ENCODE peak calls at places on chromosomes 5 and 9, in ten cellular contexts. One of them, this sample, is unnamed.

GRCh38 chr5:40827479-40827977 is 7.5 kb downstream of the RPL37 start:
- DNase-seq in ecto neural progenitor cell: no peak
- DNase-seq in progenitor cell of endocrine pancreas: no peak
- DNase-seq in DMS153: no peak
- DNase-seq in AML-193: no peak
- DNase-seq in naive thymus-derived CD8-positive, alpha-beta T cell: peak
- DNase-seq in naive thymus-derived CD4-positive, alpha-beta T cell: no peak
- DNase-seq in uterus: no peak
- DNase-seq in HEK293T: no peak
- DNase-seq in GM10248: no peak
- DNase-seq in this sample: no peak

GRCh38 chr5:135329101-135329912 is 69.7 kb downstream of the MACROH2A1 start:
- DNase-seq in ecto neural progenitor cell: no peak
- DNase-seq in progenitor cell of endocrine pancreas: no peak
- DNase-seq in DMS153: no peak
- DNase-seq in AML-193: no peak
- DNase-seq in naive thymus-derived CD8-positive, alpha-beta T cell: no peak
- DNase-seq in naive thymus-derived CD4-positive, alpha-beta T cell: no peak
- DNase-seq in uterus: no peak
- DNase-seq in HEK293T: no peak
- DNase-seq in GM10248: no peak
- DNase-seq in this sample: no peak

GRCh38 chr9:115945009-115945431 is 208.6 kb upstream of the PAPPA start:
- DNase-seq in ecto neural progenitor cell: no peak
- DNase-seq in progenitor cell of endocrine pancreas: no peak
- DNase-seq in DMS153: no peak
- DNase-seq in AML-193: no peak
- DNase-seq in naive thymus-derived CD8-positive, alpha-beta T cell: no peak
- DNase-seq in naive thymus-derived CD4-positive, alpha-beta T cell: no peak
- DNase-seq in uterus: no peak
- DNase-seq in HEK293T: no peak
- DNase-seq in GM10248: no peak
- DNase-seq in this sample: no peak

GRCh38 chr9:128062856-128063831 is 4.0 kb downstream of the NAIF1 start:
- DNase-seq in ecto neural progenitor cell: no peak
- DNase-seq in progenitor cell of endocrine pancreas: no peak
- DNase-seq in DMS153: no peak
- DNase-seq in AML-193: no peak
- DNase-seq in naive thymus-derived CD8-positive, alpha-beta T cell: no peak
- DNase-seq in naive thymus-derived CD4-positive, alpha-beta T cell: no peak
- DNase-seq in uterus: no peak
- DNase-seq in HEK293T: no peak
- DNase-seq in GM10248: no peak
- DNase-seq in this sample: no peak

GRCh38 chr5:10656176-10656830 is 92.4 kb downstream of the ANKRD33B start:
- DNase-seq in ecto neural progenitor cell: no peak
- DNase-seq in progenitor cell of endocrine pancreas: no peak
- DNase-seq in DMS153: no peak
- DNase-seq in AML-193: no peak
- DNase-seq in naive thymus-derived CD8-positive, alpha-beta T cell: no peak
- DNase-seq in naive thymus-derived CD4-positive, alpha-beta T cell: no peak
- DNase-seq in uterus: no peak
- DNase-seq in HEK293T: no peak
- DNase-seq in GM10248: no peak
- DNase-seq in this sample: no peak

GRCh38 chr9:130074391-130075115 is 20.8 kb downstream of the GPR107 start:
- DNase-seq in ecto neural progenitor cell: no peak
- DNase-seq in progenitor cell of endocrine pancreas: no peak
- DNase-seq in DMS153: no peak
- DNase-seq in AML-193: no peak
- DNase-seq in naive thymus-derived CD8-positive, alpha-beta T cell: no peak
- DNase-seq in naive thymus-derived CD4-positive, alpha-beta T cell: no peak
- DNase-seq in uterus: no peak
- DNase-seq in HEK293T: no peak
- DNase-seq in GM10248: no peak
- DNase-seq in this sample: no peak

GRCh38 chr9:118017607-118018122 is 313.5 kb downstream of the TLR4 start:
- DNase-seq in ecto neural progenitor cell: no peak
- DNase-seq in progenitor cell of endocrine pancreas: no peak
- DNase-seq in DMS153: no peak
- DNase-seq in AML-193: no peak
- DNase-seq in naive thymus-derived CD8-positive, alpha-beta T cell: no peak
- DNase-seq in naive thymus-derived CD4-positive, alpha-beta T cell: no peak
- DNase-seq in uterus: no peak
- DNase-seq in HEK293T: no peak
- DNase-seq in GM10248: no peak
- DNase-seq in this sample: no peak

GRCh38 chr5:111509119-111509518 is 3.2 kb downstream of the STARD4 start:
- DNase-seq in ecto neural progenitor cell: no peak
- DNase-seq in progenitor cell of endocrine pancreas: no peak
- DNase-seq in DMS153: no peak
- DNase-seq in AML-193: no peak
- DNase-seq in naive thymus-derived CD8-positive, alpha-beta T cell: no peak
- DNase-seq in naive thymus-derived CD4-positive, alpha-beta T cell: no peak
- DNase-seq in uterus: no peak
- DNase-seq in HEK293T: no peak
- DNase-seq in GM10248: no peak
- DNase-seq in this sample: no peak

GRCh38 chr9:122080986-122081385 is 12.1 kb downstream of the TTLL11 start:
- DNase-seq in ecto neural progenitor cell: no peak
- DNase-seq in progenitor cell of endocrine pancreas: no peak
- DNase-seq in DMS153: no peak
- DNase-seq in AML-193: no peak
- DNase-seq in naive thymus-derived CD8-positive, alpha-beta T cell: no peak
- DNase-seq in naive thymus-derived CD4-positive, alpha-beta T cell: no peak
- DNase-seq in uterus: no peak
- DNase-seq in HEK293T: no peak
- DNase-seq in GM10248: no peak
- DNase-seq in this sample: no peak

GRCh38 chr9:16680965-16681658 is 189.4 kb downstream of the BNC2 start:
- DNase-seq in ecto neural progenitor cell: no peak
- DNase-seq in progenitor cell of endocrine pancreas: no peak
- DNase-seq in DMS153: no peak
- DNase-seq in AML-193: no peak
- DNase-seq in naive thymus-derived CD8-positive, alpha-beta T cell: no peak
- DNase-seq in naive thymus-derived CD4-positive, alpha-beta T cell: no peak
- DNase-seq in uterus: no peak
- DNase-seq in HEK293T: no peak
- DNase-seq in GM10248: no peak
- DNase-seq in this sample: no peak

GRCh38 chr5:170464280-170465127 is 39.3 kb upstream of the KCNIP1 start:
- DNase-seq in ecto neural progenitor cell: no peak
- DNase-seq in progenitor cell of endocrine pancreas: no peak
- DNase-seq in DMS153: no peak
- DNase-seq in AML-193: no peak
- DNase-seq in naive thymus-derived CD8-positive, alpha-beta T cell: no peak
- DNase-seq in naive thymus-derived CD4-positive, alpha-beta T cell: no peak
- DNase-seq in uterus: no peak
- DNase-seq in HEK293T: no peak
- DNase-seq in GM10248: no peak
- DNase-seq in this sample: no peak

GRCh38 chr5:32357678-32358077 is 44.9 kb upstream of the MTMR12 start:
- DNase-seq in ecto neural progenitor cell: no peak
- DNase-seq in progenitor cell of endocrine pancreas: no peak
- DNase-seq in DMS153: no peak
- DNase-seq in AML-193: no peak
- DNase-seq in naive thymus-derived CD8-positive, alpha-beta T cell: no peak
- DNase-seq in naive thymus-derived CD4-positive, alpha-beta T cell: no peak
- DNase-seq in uterus: no peak
- DNase-seq in HEK293T: no peak
- DNase-seq in GM10248: no peak
- DNase-seq in this sample: no peak

GRCh38 chr9:127384901-127385300 is 12.1 kb upstream of the SLC2A8 start:
- DNase-seq in ecto neural progenitor cell: peak
- DNase-seq in progenitor cell of endocrine pancreas: no peak
- DNase-seq in DMS153: no peak
- DNase-seq in AML-193: no peak
- DNase-seq in naive thymus-derived CD8-positive, alpha-beta T cell: no peak
- DNase-seq in naive thymus-derived CD4-positive, alpha-beta T cell: no peak
- DNase-seq in uterus: no peak
- DNase-seq in HEK293T: no peak
- DNase-seq in GM10248: no peak
- DNase-seq in this sample: no peak

GRCh38 chr9:100324594-100325200 is 28.0 kb downstream of the TEX10 start:
- DNase-seq in ecto neural progenitor cell: no peak
- DNase-seq in progenitor cell of endocrine pancreas: no peak
- DNase-seq in DMS153: no peak
- DNase-seq in AML-193: peak
- DNase-seq in naive thymus-derived CD8-positive, alpha-beta T cell: peak
- DNase-seq in naive thymus-derived CD4-positive, alpha-beta T cell: peak
- DNase-seq in uterus: no peak
- DNase-seq in HEK293T: peak
- DNase-seq in GM10248: peak
- DNase-seq in this sample: peak

GRCh38 chr9:112620353-112620752 is 97.6 kb downstream of the INIP start:
- DNase-seq in ecto neural progenitor cell: no peak
- DNase-seq in progenitor cell of endocrine pancreas: no peak
- DNase-seq in DMS153: no peak
- DNase-seq in AML-193: no peak
- DNase-seq in naive thymus-derived CD8-positive, alpha-beta T cell: no peak
- DNase-seq in naive thymus-derived CD4-positive, alpha-beta T cell: no peak
- DNase-seq in uterus: no peak
- DNase-seq in HEK293T: no peak
- DNase-seq in GM10248: no peak
- DNase-seq in this sample: no peak

GRCh38 chr5:58722160-58722559 is 139.3 kb downstream of the RAB3C start:
- DNase-seq in ecto neural progenitor cell: no peak
- DNase-seq in progenitor cell of endocrine pancreas: no peak
- DNase-seq in DMS153: no peak
- DNase-seq in AML-193: no peak
- DNase-seq in naive thymus-derived CD8-positive, alpha-beta T cell: no peak
- DNase-seq in naive thymus-derived CD4-positive, alpha-beta T cell: no peak
- DNase-seq in uterus: no peak
- DNase-seq in HEK293T: no peak
- DNase-seq in GM10248: no peak
- DNase-seq in this sample: no peak

GRCh38 chr9:72494051-72494450 is 27.4 kb upstream of the TMC1 start:
- DNase-seq in ecto neural progenitor cell: no peak
- DNase-seq in progenitor cell of endocrine pancreas: no peak
- DNase-seq in DMS153: no peak
- DNase-seq in AML-193: no peak
- DNase-seq in naive thymus-derived CD8-positive, alpha-beta T cell: no peak
- DNase-seq in naive thymus-derived CD4-positive, alpha-beta T cell: no peak
- DNase-seq in uterus: no peak
- DNase-seq in HEK293T: no peak
- DNase-seq in GM10248: no peak
- DNase-seq in this sample: no peak

GRCh38 chr5:168312606-168313297 is 21.3 kb downstream of the WWC1 start:
- DNase-seq in ecto neural progenitor cell: no peak
- DNase-seq in progenitor cell of endocrine pancreas: no peak
- DNase-seq in DMS153: no peak
- DNase-seq in AML-193: no peak
- DNase-seq in naive thymus-derived CD8-positive, alpha-beta T cell: no peak
- DNase-seq in naive thymus-derived CD4-positive, alpha-beta T cell: no peak
- DNase-seq in uterus: no peak
- DNase-seq in HEK293T: no peak
- DNase-seq in GM10248: no peak
- DNase-seq in this sample: no peak

GRCh38 chr5:41968153-41968723 is 43.2 kb downstream of the FBXO4 start:
- DNase-seq in ecto neural progenitor cell: no peak
- DNase-seq in progenitor cell of endocrine pancreas: no peak
- DNase-seq in DMS153: no peak
- DNase-seq in AML-193: no peak
- DNase-seq in naive thymus-derived CD8-positive, alpha-beta T cell: no peak
- DNase-seq in naive thymus-derived CD4-positive, alpha-beta T cell: no peak
- DNase-seq in uterus: no peak
- DNase-seq in HEK293T: no peak
- DNase-seq in GM10248: no peak
- DNase-seq in this sample: no peak

GRCh38 chr9:124060844-124061605 is 49.5 kb downstream of the LHX2 start:
- DNase-seq in ecto neural progenitor cell: no peak
- DNase-seq in progenitor cell of endocrine pancreas: no peak
- DNase-seq in DMS153: no peak
- DNase-seq in AML-193: no peak
- DNase-seq in naive thymus-derived CD8-positive, alpha-beta T cell: no peak
- DNase-seq in naive thymus-derived CD4-positive, alpha-beta T cell: no peak
- DNase-seq in uterus: no peak
- DNase-seq in HEK293T: no peak
- DNase-seq in GM10248: no peak
- DNase-seq in this sample: no peak

GRCh38 chr9:88949425-88949824 is 41.8 kb upstream of the S1PR3 start:
- DNase-seq in ecto neural progenitor cell: peak
- DNase-seq in progenitor cell of endocrine pancreas: no peak
- DNase-seq in DMS153: peak
- DNase-seq in AML-193: no peak
- DNase-seq in naive thymus-derived CD8-positive, alpha-beta T cell: no peak
- DNase-seq in naive thymus-derived CD4-positive, alpha-beta T cell: no peak
- DNase-seq in uterus: peak
- DNase-seq in HEK293T: no peak
- DNase-seq in GM10248: no peak
- DNase-seq in this sample: peak

GRCh38 chr9:125146247-125146646 is 2.9 kb upstream of the SCAI start:
- DNase-seq in ecto neural progenitor cell: no peak
- DNase-seq in progenitor cell of endocrine pancreas: no peak
- DNase-seq in DMS153: no peak
- DNase-seq in AML-193: no peak
- DNase-seq in naive thymus-derived CD8-positive, alpha-beta T cell: no peak
- DNase-seq in naive thymus-derived CD4-positive, alpha-beta T cell: no peak
- DNase-seq in uterus: no peak
- DNase-seq in HEK293T: no peak
- DNase-seq in GM10248: no peak
- DNase-seq in this sample: no peak

GRCh38 chr5:139675213-139675612 is 27.1 kb downstream of the CXXC5 start:
- DNase-seq in ecto neural progenitor cell: no peak
- DNase-seq in progenitor cell of endocrine pancreas: no peak
- DNase-seq in DMS153: no peak
- DNase-seq in AML-193: no peak
- DNase-seq in naive thymus-derived CD8-positive, alpha-beta T cell: no peak
- DNase-seq in naive thymus-derived CD4-positive, alpha-beta T cell: no peak
- DNase-seq in uterus: no peak
- DNase-seq in HEK293T: no peak
- DNase-seq in GM10248: no peak
- DNase-seq in this sample: no peak

GRCh38 chr9:32955655-32956478 is 45.6 kb downstream of the APTX start:
- DNase-seq in ecto neural progenitor cell: no peak
- DNase-seq in progenitor cell of endocrine pancreas: no peak
- DNase-seq in DMS153: no peak
- DNase-seq in AML-193: no peak
- DNase-seq in naive thymus-derived CD8-positive, alpha-beta T cell: no peak
- DNase-seq in naive thymus-derived CD4-positive, alpha-beta T cell: no peak
- DNase-seq in uterus: no peak
- DNase-seq in HEK293T: no peak
- DNase-seq in GM10248: no peak
- DNase-seq in this sample: no peak

GRCh38 chr5:156094001-156094400 is 233.0 kb upstream of the SGCD start:
- DNase-seq in ecto neural progenitor cell: peak
- DNase-seq in progenitor cell of endocrine pancreas: no peak
- DNase-seq in DMS153: no peak
- DNase-seq in AML-193: no peak
- DNase-seq in naive thymus-derived CD8-positive, alpha-beta T cell: no peak
- DNase-seq in naive thymus-derived CD4-positive, alpha-beta T cell: no peak
- DNase-seq in uterus: no peak
- DNase-seq in HEK293T: peak
- DNase-seq in GM10248: no peak
- DNase-seq in this sample: no peak

GRCh38 chr9:94800424-94801117 is 74.1 kb downstream of the AOPEP start:
- DNase-seq in ecto neural progenitor cell: no peak
- DNase-seq in progenitor cell of endocrine pancreas: no peak
- DNase-seq in DMS153: no peak
- DNase-seq in AML-193: no peak
- DNase-seq in naive thymus-derived CD8-positive, alpha-beta T cell: no peak
- DNase-seq in naive thymus-derived CD4-positive, alpha-beta T cell: no peak
- DNase-seq in uterus: no peak
- DNase-seq in HEK293T: no peak
- DNase-seq in GM10248: no peak
- DNase-seq in this sample: no peak

This sample was measured in NCI-H1105 treated with DMSO at 0.1 percent for 48 hours.